ENCODE peak calls at places on chromosomes 7 and 10, in five cellular contexts. One of them, this sample, is unnamed.

GRCh38 chr10:31816318-31816717 is 112.3 kb downstream of the ARHGAP12 start:
- DNase-seq in K562: no peak
- DNase-seq in H1: no peak
- DNase-seq in GM12892: no peak
- DNase-seq in HepG2: peak; percentile 28
- DNase-seq in this sample: no peak

GRCh38 chr7:12493407-12493806 is 77.1 kb upstream of the SCIN start:
- DNase-seq in K562: peak; percentile 23
- DNase-seq in H1: no peak
- DNase-seq in GM12892: no peak
- DNase-seq in HepG2: no peak
- DNase-seq in this sample: no peak

GRCh38 chr10:101645659-101646058 is 49.3 kb downstream of the FBXW4 start:
- DNase-seq in K562: no peak
- DNase-seq in H1: no peak
- DNase-seq in GM12892: no peak
- DNase-seq in HepG2: no peak
- DNase-seq in this sample: no peak

GRCh38 chr10:69383485-69384089 is 33.1 kb downstream of the TACR2 start:
- DNase-seq in K562: no peak
- DNase-seq in H1: no peak
- DNase-seq in GM12892: no peak
- DNase-seq in HepG2: peak; percentile 13
- DNase-seq in this sample: no peak

GRCh38 chr10:42149027-42149700 is 489.2 kb downstream of the ZNF33B start:
- DNase-seq in K562: no peak
- DNase-seq in H1: no peak
- DNase-seq in GM12892: no peak
- DNase-seq in HepG2: no peak
- DNase-seq in this sample: no peak

GRCh38 chr10:13351340-13351915 is 3.3 kb upstream of the SEPHS1 start:
- DNase-seq in K562: no peak
- DNase-seq in H1: peak; percentile 82
- DNase-seq in GM12892: no peak
- DNase-seq in HepG2: no peak
- DNase-seq in this sample: no peak

GRCh38 chr10:78856421-78856820 is 212.3 kb upstream of the ZMIZ1 start:
- DNase-seq in K562: no peak
- DNase-seq in H1: no peak
- DNase-seq in GM12892: no peak
- DNase-seq in HepG2: no peak
- DNase-seq in this sample: no peak

GRCh38 chr7:110050831-110051230 is 1040.1 kb upstream of the LRRN3 start:
- DNase-seq in K562: no peak
- DNase-seq in H1: no peak
- DNase-seq in GM12892: no peak
- DNase-seq in HepG2: no peak
- DNase-seq in this sample: no peak

GRCh38 chr7:142385528-142386340 is 127.9 kb upstream of the PRSS58 start:
- DNase-seq in K562: peak; percentile 79
- DNase-seq in H1: no peak
- DNase-seq in GM12892: no peak
- DNase-seq in HepG2: peak; percentile 32
- DNase-seq in this sample: peak; percentile 16

GRCh38 chr7:101402081-101402779 is 39.6 kb downstream of the COL26A1 start:
- DNase-seq in K562: no peak
- DNase-seq in H1: peak; percentile 79
- DNase-seq in GM12892: no peak
- DNase-seq in HepG2: no peak
- DNase-seq in this sample: no peak

GRCh38 chr7:69395072-69395714 is 203.1 kb upstream of the AUTS2 start:
- DNase-seq in K562: no peak
- DNase-seq in H1: no peak
- DNase-seq in GM12892: no peak
- DNase-seq in HepG2: no peak
- DNase-seq in this sample: no peak

GRCh38 chr10:88879754-88880286 is at the start of gene STAMBPL1:
- DNase-seq in K562: no peak
- DNase-seq in H1: no peak
- DNase-seq in GM12892: no peak
- DNase-seq in HepG2: no peak
- DNase-seq in this sample: peak; percentile 37

GRCh38 chr10:12774219-12774894 is 227.2 kb downstream of the CCDC3 start:
- DNase-seq in K562: no peak
- DNase-seq in H1: no peak
- DNase-seq in GM12892: no peak
- DNase-seq in HepG2: no peak
- DNase-seq in this sample: no peak

GRCh38 chr10:52378124-52378523 is 64.0 kb downstream of the DKK1 start:
- DNase-seq in K562: no peak
- DNase-seq in H1: no peak
- DNase-seq in GM12892: no peak
- DNase-seq in HepG2: peak; percentile 88
- DNase-seq in this sample: no peak

GRCh38 chr7:13742719-13743640 is 246.5 kb downstream of the ETV1 start:
- DNase-seq in K562: no peak
- DNase-seq in H1: no peak
- DNase-seq in GM12892: no peak
- DNase-seq in HepG2: no peak
- DNase-seq in this sample: no peak

GRCh38 chr7:78578701-78579100 is 780.1 kb downstream of the PHTF2 start:
- DNase-seq in K562: no peak
- DNase-seq in H1: peak; percentile 63
- DNase-seq in GM12892: no peak
- DNase-seq in HepG2: no peak
- DNase-seq in this sample: no peak

GRCh38 chr7:151462306-151462779 is 22.4 kb upstream of the CRYGN start:
- DNase-seq in K562: no peak
- DNase-seq in H1: no peak
- DNase-seq in GM12892: no peak
- DNase-seq in HepG2: no peak
- DNase-seq in this sample: no peak

GRCh38 chr7:123191132-123191531 is 8.6 kb downstream of the SLC13A1 start:
- DNase-seq in K562: no peak
- DNase-seq in H1: no peak
- DNase-seq in GM12892: no peak
- DNase-seq in HepG2: peak; percentile 68
- DNase-seq in this sample: no peak

GRCh38 chr10:6314620-6315205 is 112.0 kb downstream of the PFKFB3 start:
- DNase-seq in K562: no peak
- DNase-seq in H1: no peak
- DNase-seq in GM12892: no peak
- DNase-seq in HepG2: no peak
- DNase-seq in this sample: no peak

GRCh38 chr10:34528320-34528719 is 286.8 kb downstream of the PARD3 start:
- DNase-seq in K562: no peak
- DNase-seq in H1: peak; percentile 65
- DNase-seq in GM12892: no peak
- DNase-seq in HepG2: peak; percentile 41
- DNase-seq in this sample: no peak

GRCh38 chr10:131869344-131869743 is 31.5 kb upstream of the PPP2R2D start:
- DNase-seq in K562: no peak
- DNase-seq in H1: no peak
- DNase-seq in GM12892: no peak
- DNase-seq in HepG2: no peak
- DNase-seq in this sample: no peak

GRCh38 chr10:34297551-34298370 is 517.3 kb downstream of the PARD3 start:
- DNase-seq in K562: no peak
- DNase-seq in H1: no peak
- DNase-seq in GM12892: no peak
- DNase-seq in HepG2: peak; percentile 85
- DNase-seq in this sample: no peak

GRCh38 chr10:72693599-72693915 is 1.6 kb downstream of the MCU start:
- DNase-seq in K562: no peak
- DNase-seq in H1: no peak
- DNase-seq in GM12892: no peak
- DNase-seq in HepG2: no peak
- DNase-seq in this sample: no peak

GRCh38 chr7:134827889-134828288 is 48.5 kb downstream of the CALD1 start:
- DNase-seq in K562: no peak
- DNase-seq in H1: no peak
- DNase-seq in GM12892: no peak
- DNase-seq in HepG2: no peak
- DNase-seq in this sample: no peak

GRCh38 chr7:141490474-141490873 is 60.7 kb upstream of the AGK start:
- DNase-seq in K562: no peak
- DNase-seq in H1: no peak
- DNase-seq in GM12892: no peak
- DNase-seq in HepG2: no peak
- DNase-seq in this sample: no peak

GRCh38 chr10:1345368-1345767 is 289.2 kb downstream of the WDR37 start:
- DNase-seq in K562: no peak
- DNase-seq in H1: no peak
- DNase-seq in GM12892: no peak
- DNase-seq in HepG2: no peak
- DNase-seq in this sample: no peak

GRCh38 chr10:99532687-99533495 is at the start of gene NKX2-3:
- DNase-seq in K562: peak; percentile 57
- DNase-seq in H1: no peak
- DNase-seq in GM12892: no peak
- DNase-seq in HepG2: no peak
- DNase-seq in this sample: no peak

DNA sequence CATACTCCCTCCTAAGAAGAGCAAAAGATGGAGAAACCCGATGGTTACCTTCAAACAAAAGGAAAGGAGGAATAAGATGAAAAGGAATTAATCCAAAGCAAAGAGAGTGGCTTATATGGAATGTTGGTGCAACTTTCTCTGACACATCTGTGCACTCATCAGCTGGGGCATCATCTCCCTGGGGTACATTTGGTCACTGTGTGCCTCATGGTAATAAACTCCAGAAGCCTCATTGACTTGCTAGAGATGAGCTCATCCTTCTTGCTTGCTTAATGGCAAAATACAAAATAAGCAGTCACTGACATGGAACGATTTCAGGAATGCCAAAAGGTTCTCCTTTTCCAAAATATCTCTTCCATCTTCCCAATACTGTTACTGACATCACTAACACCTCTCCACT is 22.5 kb downstream of the CAV1 start:
- DNase-seq in K562: no peak
- DNase-seq in H1: no peak
- DNase-seq in GM12892: no peak
- DNase-seq in HepG2: no peak
- DNase-seq in this sample: no peak
- TF ChIP-seq TAF1 in K562: no peak
- TF ChIP-seq TAF1 in H1: no peak
- TF ChIP-seq TAF1 in GM12892: no peak
- TF ChIP-seq TAF1 in HepG2: no peak
- TF ChIP-seq TAF1 in this sample: no peak

DNA sequence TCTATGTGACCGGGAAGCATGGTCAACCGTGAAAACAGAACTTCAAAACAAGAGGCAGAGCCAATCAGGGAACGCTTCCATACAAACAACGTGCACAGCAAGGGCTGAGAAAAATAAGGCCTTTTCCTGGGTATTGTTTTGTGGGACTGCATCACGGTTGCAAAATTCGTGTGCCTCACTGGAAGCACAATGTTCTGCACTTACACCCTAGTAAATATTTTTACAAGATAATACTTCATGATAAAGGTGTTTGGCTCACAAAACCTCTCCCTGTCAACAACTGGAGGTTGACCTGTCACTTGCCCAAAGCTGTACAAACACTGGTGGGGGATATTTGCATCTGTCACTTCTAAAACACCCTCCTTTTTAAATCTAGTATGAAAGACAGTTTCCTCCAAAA is 37.0 kb downstream of the KLF6 start:
- DNase-seq in K562: no peak
- DNase-seq in H1: no peak
- DNase-seq in GM12892: no peak
- DNase-seq in HepG2: peak; percentile 81
- DNase-seq in this sample: no peak
- TF ChIP-seq POLR2A in K562: no peak
- TF ChIP-seq POLR2A in H1: no peak
- TF ChIP-seq POLR2A in GM12892: no peak
- TF ChIP-seq POLR2A in HepG2: no peak
- TF ChIP-seq POLR2A in this sample: no peak

DNA sequence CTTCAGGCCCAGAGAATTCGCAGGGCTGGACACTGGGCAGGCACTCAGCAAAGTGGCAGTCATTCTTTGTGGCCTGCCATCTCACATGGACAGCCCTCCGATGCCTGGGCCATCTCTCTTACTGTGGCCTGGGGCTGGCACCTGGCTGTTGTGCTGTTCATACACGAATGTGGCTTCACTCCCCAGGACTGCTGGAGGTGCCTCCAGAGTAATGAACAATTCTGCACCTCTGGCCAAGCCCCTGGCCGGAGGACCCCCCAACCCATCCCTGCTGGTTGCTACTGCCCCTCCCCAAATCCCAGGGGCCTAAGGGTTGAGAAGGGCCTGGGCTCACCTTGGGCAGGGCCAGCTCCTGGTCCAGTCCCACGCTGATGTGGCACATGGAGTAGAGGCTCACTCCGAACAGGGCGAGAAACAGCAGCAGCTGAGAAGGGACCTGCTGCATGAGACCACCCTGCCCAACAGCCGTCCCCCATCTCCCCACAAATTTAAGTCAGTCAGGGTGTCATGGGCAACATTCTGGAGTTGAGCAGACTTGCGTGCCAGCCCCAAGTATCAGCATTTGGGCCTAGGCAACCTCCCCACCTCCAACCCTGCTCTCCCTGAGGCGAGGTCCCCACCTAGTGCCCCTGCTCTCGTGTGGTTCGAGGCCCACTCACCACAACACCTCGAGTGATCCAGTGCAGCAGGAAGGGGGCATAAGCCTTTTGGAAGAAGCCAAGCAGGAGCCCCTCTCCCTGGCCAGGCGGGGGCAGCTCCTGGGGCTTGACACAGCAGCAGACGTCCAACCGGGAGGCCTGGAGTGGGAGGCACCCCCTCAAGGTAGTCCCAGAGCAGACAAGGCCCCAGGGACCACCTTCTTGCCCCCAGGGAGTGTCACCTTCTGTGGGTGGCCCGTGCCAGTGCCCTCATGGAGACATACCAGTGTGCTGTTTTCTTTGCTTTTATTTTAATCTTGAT is 9.4 kb downstream of the NPC1L1 start:
- DNase-seq in K562: peak; percentile 5
- DNase-seq in H1: no peak
- DNase-seq in GM12892: no peak
- DNase-seq in HepG2: no peak
- DNase-seq in this sample: no peak
- TF ChIP-seq TAF1 in K562: no peak
- TF ChIP-seq TAF1 in H1: no peak
- TF ChIP-seq TAF1 in GM12892: no peak
- TF ChIP-seq TAF1 in HepG2: no peak
- TF ChIP-seq TAF1 in this sample: no peak

GRCh38 chr10:29636178-29636577 is 1.4 kb upstream of the SVIL start:
- DNase-seq in K562: no peak
- DNase-seq in H1: no peak
- DNase-seq in GM12892: no peak
- DNase-seq in HepG2: no peak
- DNase-seq in this sample: no peak

GRCh38 chr10:29634105-29634504 is 666 bp downstream of the SVIL start:
- DNase-seq in K562: no peak
- DNase-seq in H1: no peak
- DNase-seq in GM12892: no peak
- DNase-seq in HepG2: no peak
- DNase-seq in this sample: no peak

GRCh38 chr10:29637537-29637936 is 2.8 kb upstream of the SVIL start:
- DNase-seq in K562: no peak
- DNase-seq in H1: no peak
- DNase-seq in GM12892: no peak
- DNase-seq in HepG2: no peak
- DNase-seq in this sample: no peak

GRCh38 chr10:29635711-29636144 is 957 bp upstream of the SVIL start:
- DNase-seq in K562: no peak
- DNase-seq in H1: no peak
- DNase-seq in GM12892: no peak
- DNase-seq in HepG2: peak; percentile 87
- DNase-seq in this sample: no peak

GRCh38 chr10:29634764-29635625 is at the start of gene SVIL:
- DNase-seq in K562: no peak
- DNase-seq in H1: no peak
- DNase-seq in GM12892: no peak
- DNase-seq in HepG2: peak; percentile 61
- DNase-seq in this sample: no peak
- TF ChIP-seq POLR2A in K562: no peak
- TF ChIP-seq POLR2A in H1: no peak
- TF ChIP-seq POLR2A in GM12892: no peak
- TF ChIP-seq POLR2A in HepG2: no peak
- TF ChIP-seq POLR2A in this sample: no peak

This sample was measured in GM12891.